ENCODE peak calls at places on chromosomes 3 and 15, in seven cellular contexts. C is adrenal gland; J is ascending aorta; B is A549; S is stomach; X is CD8-positive, alpha-beta T cell; W is Peyer's patch. M is an unnamed sample. For H3K4me1, the result is how much of the 10 kb centered on the place peaks cover.

GRCh38 chr3:64382171-64382570 is 156.9 kb upstream of the PRICKLE2 start:
- DNase-seq in W (no peak), X (no peak), S (no peak), J (no peak), B (no peak), C (no peak), M (no peak)

GRCh38 chr3:57755368-57756021 is 614 bp upstream of the SLMAP start:
- DNase-seq in S (peak), C (no peak), X (peak), W (peak), B (peak), J (no peak), M (peak)

GRCh38 chr3:67601919-67602608 is 52.3 kb downstream of the SUCLG2 start:
- DNase-seq in B (no peak), X (no peak), W (no peak), S (no peak), J (no peak), C (no peak), M (no peak)

GRCh38 chr15:94075349-94075748 is 156.0 kb upstream of the MCTP2 start:
- DNase-seq in B (no peak), W (no peak), J (no peak), S (peak), C (no peak), X (no peak), M (peak)

GRCh38 chr3:8324727-8325126 is 176.9 kb upstream of the LMCD1 start:
- DNase-seq in C (peak), W (peak), B (peak), S (peak), J (no peak), X (peak), M (peak)

GRCh38 chr15:42139596-42139995 is 16.8 kb downstream of the PLA2G4F start:
- DNase-seq in J (no peak), X (no peak), W (no peak), B (no peak), C (peak), S (peak), M (no peak)

GRCh38 chr3:170467007-170467406 is 48.3 kb downstream of the CLDN11 start:
- DNase-seq in W (no peak), C (no peak), B (no peak), J (no peak), X (no peak), S (no peak), M (no peak)

GRCh38 chr15:58021332-58022230 is 43.9 kb downstream of the ALDH1A2 start:
- DNase-seq in C (no peak), W (no peak), J (no peak), B (no peak), X (no peak), S (no peak), M (peak)

GRCh38 chr3:37072892-37073291 is 79.6 kb downstream of the MLH1 start:
- DNase-seq in C (no peak), S (peak), W (no peak), B (no peak), J (no peak), X (no peak), M (peak)

GRCh38 chr15:75844629-75845390 is 1.6 kb downstream of the UBE2Q2 start:
- DNase-seq in S (no peak), W (no peak), C (no peak), X (no peak), B (no peak), J (no peak), M (no peak)

GRCh38 chr3:187448674-187449073 is 80.5 kb downstream of the RTP4 start:
- DNase-seq in J (no peak), B (no peak), W (no peak), X (no peak), C (no peak), S (no peak), M (no peak)

GRCh38 chr3:111768571-111769100 is 90.4 kb upstream of the PHLDB2 start:
- DNase-seq in C (no peak), X (no peak), S (peak), J (no peak), W (no peak), B (peak), M (no peak)

GRCh38 chr3:95399580-95399979 is 1336.7 kb downstream of the NSUN3 start:
- DNase-seq in S (no peak), B (no peak), J (no peak), W (no peak), C (no peak), X (no peak), M (no peak)

GRCh38 chr3:187025254-187025655 is 94.9 kb downstream of the ST6GAL1 start:
- DNase-seq in S (no peak), W (peak), X (peak), J (no peak), C (no peak), B (no peak), M (no peak)

GRCh38 chr3:195555110-195555509 is 12.0 kb upstream of the PPP1R2 start:
- DNase-seq in S (no peak), W (no peak), X (no peak), B (no peak), J (no peak), C (no peak), M (no peak)

GRCh38 chr15:72740202-72740601 is 43.4 kb downstream of the ADPGK start:
- DNase-seq in J (no peak), S (no peak), C (no peak), B (no peak), X (no peak), W (no peak), M (no peak)

GRCh38 chr15:84643838-84644237 is 10.2 kb downstream of the WDR73 start:
- DNase-seq in X (no peak), W (no peak), B (no peak), S (no peak), C (no peak), J (no peak), M (no peak)

GRCh38 chr3:28228623-28229022 is 12.8 kb upstream of the CMC1 start:
- DNase-seq in S (no peak), B (no peak), W (no peak), J (no peak), X (no peak), C (no peak), M (no peak)

GRCh38 chr3:196966526-196967401 is 1.9 kb downstream of the PIGZ start:
- DNase-seq in X (no peak), S (no peak), W (no peak), J (no peak), B (no peak), C (no peak), M (no peak)

GRCh38 chr3:168996622-168997021 is 666.9 kb downstream of the MECOM start:
- DNase-seq in J (no peak), X (no peak), B (no peak), W (no peak), C (no peak), S (no peak), M (no peak)

GRCh38 chr15:93028111-93028631 is 60.8 kb downstream of the RGMA start:
- DNase-seq in W (no peak), C (no peak), B (no peak), X (peak), J (no peak), S (no peak), M (peak)

GRCh38 chr3:29486087-29486486 is 205.2 kb downstream of the RBMS3 start:
- DNase-seq in W (no peak), J (no peak), B (peak), S (no peak), X (no peak), C (no peak), M (no peak)

GRCh38 chr15:92681141-92681622 is 25.6 kb upstream of the FAM174B start:
- DNase-seq in J (no peak), X (no peak), B (peak), C (no peak), W (no peak), S (no peak), M (no peak)

GRCh38 chr3:170961616-170962400 is 53.4 kb upstream of the EIF5A2 start:
- DNase-seq in X (no peak), S (no peak), C (no peak), J (no peak), B (peak), W (no peak), M (no peak)

GRCh38 chr3:85652322-85652721 is 693.5 kb downstream of the CADM2 start:
- DNase-seq in J (no peak), S (no peak), X (no peak), B (no peak), C (no peak), W (no peak), M (no peak)

DNA sequence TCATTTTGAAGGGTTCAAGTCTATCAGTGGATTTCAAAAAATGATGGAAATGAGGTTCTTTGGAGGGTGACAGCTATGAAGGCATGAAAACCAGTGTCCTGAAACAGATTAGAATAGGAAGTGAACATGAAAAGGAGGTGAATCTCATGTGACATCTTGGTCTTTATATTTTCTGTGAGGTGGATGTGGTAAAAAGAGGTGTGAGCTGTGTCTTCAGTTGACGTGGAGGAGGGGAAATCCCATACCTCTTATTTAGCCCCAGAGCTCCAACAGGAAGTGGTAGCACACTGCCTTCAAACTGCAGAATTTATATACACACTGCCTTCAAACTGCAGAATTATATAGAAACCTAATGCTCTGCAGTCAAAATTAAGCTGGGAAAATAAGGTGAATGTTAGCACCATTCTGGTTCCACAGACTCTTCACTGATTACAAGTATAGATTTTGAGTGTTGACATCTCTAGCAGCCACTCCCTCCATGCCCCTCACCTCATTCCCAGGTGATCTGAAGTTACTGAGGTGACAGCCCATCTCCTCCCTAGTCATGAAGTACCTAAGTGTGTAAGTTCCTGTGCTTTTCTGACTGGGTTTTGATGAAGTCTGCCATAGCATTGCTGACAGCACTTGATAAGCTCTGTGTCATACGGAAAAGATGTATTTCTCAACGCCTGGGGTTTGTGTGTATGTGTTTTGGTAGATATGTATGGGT is 2.6 kb downstream of the RAB8B start:
- DNase-seq in B (no peak), J (no peak), S (no peak), X (peak), W (peak), C (no peak), M (no peak)
- H3K4me3 ChIP-seq in B (no peak), J (no peak), S (no peak), X (peak), W (peak), C (no peak), M (no peak)

GRCh38 chr15:89404023-89404422 is 69.4 kb upstream of the POLG start:
- DNase-seq in S (no peak), B (no peak), X (no peak), W (no peak), C (no peak), J (no peak), M (no peak)
- H3K4me1 ChIP-seq in S (under half), B (under half), X (under half), W (under half), C (under half), J (under half), M (under half)

GRCh38 chr15:53979051-53979788 is 979 bp downstream of the UNC13C start:
- DNase-seq in S (no peak), B (no peak), C (no peak), X (no peak), W (no peak), J (no peak), M (no peak)
- H3K27ac ChIP-seq in S (no peak), B (no peak), C (no peak), X (no peak), W (no peak), J (no peak), M (no peak)

GRCh38 chr3:70072754-70073153 is 73.2 kb downstream of the SAMMSON start:
- DNase-seq in S (no peak), B (no peak), W (no peak), J (no peak), C (no peak), X (no peak), M (no peak)

GRCh38 chr3:70071138-70071537 is 71.6 kb downstream of the SAMMSON start:
- DNase-seq in S (no peak), W (no peak), J (no peak), X (no peak), C (no peak), B (no peak), M (no peak)

GRCh38 chr3:70067860-70068479 is 68.4 kb downstream of the SAMMSON start:
- DNase-seq in J (no peak), X (no peak), S (no peak), W (no peak), C (no peak), B (no peak), M (no peak)

GRCh38 chr3:70069557-70069956 is 70.0 kb downstream of the SAMMSON start:
- DNase-seq in W (no peak), B (no peak), X (no peak), J (no peak), C (no peak), S (no peak), M (no peak)

DNA sequence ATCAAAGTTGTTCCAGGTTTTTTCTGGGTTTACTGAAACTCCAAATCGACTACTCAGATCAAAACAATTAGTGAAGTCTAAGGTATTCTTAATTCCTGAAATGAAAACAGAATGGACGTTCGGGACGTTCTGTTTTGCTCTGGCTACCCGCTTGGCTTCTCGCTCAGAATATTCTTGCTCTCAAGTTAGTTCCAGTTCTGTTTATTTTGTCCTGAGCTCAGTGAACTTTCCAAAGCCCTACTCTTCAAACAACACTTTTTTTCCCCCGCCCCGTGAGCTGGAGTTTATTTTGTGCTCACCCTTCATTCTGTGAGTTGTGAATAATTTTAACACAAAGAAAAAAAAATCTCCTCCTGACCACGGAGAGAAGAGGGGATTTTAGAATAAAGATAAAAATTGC is 72.6 kb downstream of the SAMMSON start:
- DNase-seq in X (no peak), J (no peak), W (no peak), B (no peak), C (no peak), S (peak), M (no peak)
- H3K4me3 ChIP-seq in X (no peak), J (no peak), W (no peak), B (no peak), C (no peak), S (peak), M (peak)

M was measured in right cardiac atrium.